ENCODE peak calls at places on chromosomes 4 and X, in four cellular contexts. M is K562, V is GM12878, P is endothelial cell of umbilical vein. Z is an unnamed sample.

GRCh38 chr4:83150563-83151330 is 36.2 kb upstream of the PLAC8 start:
- DNase-seq in V (no peak), M (no peak), P (peak), Z (no peak)

GRCh38 chr4:159549092-159549491 is 446.2 kb downstream of the RAPGEF2 start:
- DNase-seq in V (no peak), M (no peak), P (no peak), Z (peak)

GRCh38 chr4:144347116-144347515 is 206.6 kb upstream of the GYPA start:
- DNase-seq in P (no peak), V (no peak), M (no peak), Z (no peak)

GRCh38 chrX:53357799-53358530 is 64.5 kb downstream of the SMC1A start:
- DNase-seq in M (no peak), V (no peak), P (no peak), Z (peak)

GRCh38 chr4:84224522-84224921 is 274.6 kb downstream of the NKX6-1 start:
- DNase-seq in M (no peak), P (no peak), V (no peak), Z (no peak)

GRCh38 chr4:145507636-145508035 is 26.0 kb downstream of the SMAD1 start:
- DNase-seq in V (no peak), P (peak), M (no peak), Z (peak)

GRCh38 chr4:41750158-41750623 is 1.7 kb upstream of the PHOX2B start:
- DNase-seq in V (no peak), M (no peak), P (no peak), Z (no peak)

GRCh38 chr4:18155062-18156041 is 133.8 kb upstream of the LCORL start:
- DNase-seq in V (no peak), M (no peak), P (no peak), Z (no peak)

GRCh38 chr4:88447339-88447738 is 9.6 kb upstream of the HERC5 start:
- DNase-seq in P (no peak), M (no peak), V (no peak), Z (no peak)
- H2AFZ ChIP-seq in P (no peak), M (no peak), V (no peak), Z (no peak)

GRCh38 chr4:91936301-91936700 is 367.5 kb upstream of the GRID2 start:
- DNase-seq in P (no peak), V (no peak), M (no peak), Z (peak)
- TF ChIP-seq FOS in P (no peak), V (no peak), M (no peak), Z (no peak)

GRCh38 chr4:71004281-71004851 is 10.9 kb downstream of the DCK start:
- DNase-seq in M (no peak), P (no peak), V (no peak), Z (no peak)
- H2AFZ ChIP-seq in M (no peak), P (no peak), V (peak), Z (no peak)

DNA sequence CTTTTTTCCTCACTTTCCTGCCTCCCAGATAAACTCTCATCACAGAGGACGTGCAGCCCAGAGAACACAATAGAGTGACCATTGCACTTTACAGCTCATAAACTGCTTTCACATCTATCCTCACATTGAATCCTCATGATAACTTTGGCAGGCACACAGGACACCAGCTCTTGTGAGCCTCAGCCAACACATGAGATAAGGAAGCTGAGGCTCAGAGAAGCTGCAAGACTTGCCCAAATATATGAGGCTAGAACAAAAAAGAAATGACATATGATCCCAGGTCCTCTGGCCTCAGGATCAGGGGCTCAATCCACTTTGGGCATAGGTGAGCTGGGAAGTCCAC is 85.0 kb upstream of the CPEB2 start:
- DNase-seq in V (no peak), M (no peak), P (peak), Z (no peak)
- TF ChIP-seq FOS in V (no peak), M (no peak), P (no peak), Z (no peak)

GRCh38 chrX:78753571-78753970 is 6.1 kb downstream of the LPAR4 start:
- DNase-seq in V (no peak), P (no peak), M (no peak), Z (no peak)

GRCh38 chrX:78759081-78759480 is 11.6 kb downstream of the LPAR4 start:
- DNase-seq in P (no peak), V (no peak), M (no peak), Z (no peak)

GRCh38 chrX:78754917-78755316 is 7.4 kb downstream of the LPAR4 start:
- DNase-seq in M (no peak), V (peak), P (no peak), Z (no peak)
- H2AFZ ChIP-seq in M (no peak), V (peak), P (no peak), Z (no peak)

DNA sequence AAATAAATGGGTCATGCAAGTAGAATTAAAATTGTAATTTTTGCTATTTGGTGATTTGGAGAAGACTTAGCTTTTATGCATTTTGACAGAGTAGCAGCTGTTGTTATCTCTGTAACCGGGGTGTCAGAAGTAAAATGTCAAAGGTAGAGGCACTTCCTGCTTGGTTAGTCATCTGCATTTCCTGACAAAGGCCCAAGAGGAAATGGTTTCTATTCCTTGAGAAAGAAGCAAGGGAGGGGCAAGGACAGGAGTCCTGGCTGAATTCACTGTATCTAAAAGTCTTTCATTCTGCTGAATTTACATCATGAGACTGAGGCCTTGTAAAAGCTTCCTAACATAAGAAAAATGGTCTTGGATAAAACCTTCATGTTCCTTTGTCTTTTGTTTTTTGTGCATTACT is 550.9 kb upstream of the BOD1L1 start:
- DNase-seq in M (no peak), P (peak), V (peak), Z (peak)
- TF ChIP-seq FOS in M (no peak), P (peak), V (no peak), Z (no peak)

Z was measured in IMR-90.